ENCODE peak calls at places on chromosomes 13 and 19, in nine cellular contexts. One of them, this sample, is unnamed.

GRCh38 chr13:110454227-110454859 is 107.2 kb downstream of the RAB20 start:
- DNase-seq in activated naive CD4-positive, alpha-beta T cell: no peak
- DNase-seq in hepatic stellate cell: no peak
- DNase-seq in stimulated activated naive CD4-positive, alpha-beta T cell treated with Interleukin-2 at 50 U/mL for 16 hours: no peak
- DNase-seq in activated T-helper 1 cell treated with anti-CD3 and anti-CD28 coated beads, Interleukin-2, amount 50 U/mL, for 16 hours: no peak
- DNase-seq in aorta: no peak
- DNase-seq in M059J: no peak
- DNase-seq in psoas muscle: peak; percentile 25
- DNase-seq in glutamatergic neuron: no peak
- DNase-seq in this sample: no peak

GRCh38 chr13:23372264-23372905 is 61.1 kb downstream of the SACS start:
- DNase-seq in psoas muscle: no peak
- DNase-seq in stimulated activated naive CD4-positive, alpha-beta T cell treated with Interleukin-2 at 50 U/mL for 16 hours: no peak
- DNase-seq in aorta: no peak
- DNase-seq in hepatic stellate cell: peak; percentile 39
- DNase-seq in glutamatergic neuron: no peak
- DNase-seq in activated naive CD4-positive, alpha-beta T cell: no peak
- DNase-seq in activated T-helper 1 cell treated with anti-CD3 and anti-CD28 coated beads, Interleukin-2, amount 50 U/mL, for 16 hours: no peak
- DNase-seq in M059J: peak; percentile 46
- DNase-seq in this sample: no peak

GRCh38 chr19:28841531-28841930 is 371.4 kb downstream of the UQCRFS1 start:
- DNase-seq in stimulated activated naive CD4-positive, alpha-beta T cell treated with Interleukin-2 at 50 U/mL for 16 hours: no peak
- DNase-seq in activated naive CD4-positive, alpha-beta T cell: no peak
- DNase-seq in aorta: no peak
- DNase-seq in psoas muscle: no peak
- DNase-seq in hepatic stellate cell: no peak
- DNase-seq in activated T-helper 1 cell treated with anti-CD3 and anti-CD28 coated beads, Interleukin-2, amount 50 U/mL, for 16 hours: no peak
- DNase-seq in glutamatergic neuron: no peak
- DNase-seq in M059J: no peak
- DNase-seq in this sample: no peak

GRCh38 chr13:103788061-103788652 is 721.9 kb upstream of the SLC10A2 start:
- DNase-seq in M059J: no peak
- DNase-seq in psoas muscle: no peak
- DNase-seq in glutamatergic neuron: peak; percentile 22
- DNase-seq in stimulated activated naive CD4-positive, alpha-beta T cell treated with Interleukin-2 at 50 U/mL for 16 hours: no peak
- DNase-seq in activated naive CD4-positive, alpha-beta T cell: no peak
- DNase-seq in aorta: no peak
- DNase-seq in hepatic stellate cell: no peak
- DNase-seq in activated T-helper 1 cell treated with anti-CD3 and anti-CD28 coated beads, Interleukin-2, amount 50 U/mL, for 16 hours: no peak
- DNase-seq in this sample: peak; percentile 61

GRCh38 chr19:39148939-39149529 is 23.4 kb downstream of the PAK4 start:
- DNase-seq in activated T-helper 1 cell treated with anti-CD3 and anti-CD28 coated beads, Interleukin-2, amount 50 U/mL, for 16 hours: no peak
- DNase-seq in aorta: no peak
- DNase-seq in psoas muscle: no peak
- DNase-seq in glutamatergic neuron: no peak
- DNase-seq in M059J: no peak
- DNase-seq in stimulated activated naive CD4-positive, alpha-beta T cell treated with Interleukin-2 at 50 U/mL for 16 hours: no peak
- DNase-seq in activated naive CD4-positive, alpha-beta T cell: no peak
- DNase-seq in hepatic stellate cell: no peak
- DNase-seq in this sample: no peak

GRCh38 chr13:35524192-35524591 is 47.7 kb upstream of the MAB21L1 start:
- DNase-seq in glutamatergic neuron: no peak
- DNase-seq in stimulated activated naive CD4-positive, alpha-beta T cell treated with Interleukin-2 at 50 U/mL for 16 hours: no peak
- DNase-seq in aorta: no peak
- DNase-seq in hepatic stellate cell: no peak
- DNase-seq in psoas muscle: no peak
- DNase-seq in M059J: no peak
- DNase-seq in activated T-helper 1 cell treated with anti-CD3 and anti-CD28 coated beads, Interleukin-2, amount 50 U/mL, for 16 hours: no peak
- DNase-seq in activated naive CD4-positive, alpha-beta T cell: no peak
- DNase-seq in this sample: no peak

GRCh38 chr19:47729468-47729798 is 15.9 kb upstream of the NOP53 start:
- DNase-seq in glutamatergic neuron: no peak
- DNase-seq in aorta: peak; percentile 88
- DNase-seq in activated T-helper 1 cell treated with anti-CD3 and anti-CD28 coated beads, Interleukin-2, amount 50 U/mL, for 16 hours: no peak
- DNase-seq in activated naive CD4-positive, alpha-beta T cell: no peak
- DNase-seq in M059J: peak; percentile 96
- DNase-seq in psoas muscle: peak; percentile 79
- DNase-seq in hepatic stellate cell: peak; percentile 89
- DNase-seq in stimulated activated naive CD4-positive, alpha-beta T cell treated with Interleukin-2 at 50 U/mL for 16 hours: no peak
- DNase-seq in this sample: no peak

GRCh38 chr19:14248578-14249011 is 42.6 kb upstream of the ADGRL1 start:
- DNase-seq in glutamatergic neuron: peak; percentile 90
- DNase-seq in psoas muscle: no peak
- DNase-seq in M059J: peak; percentile 57
- DNase-seq in activated naive CD4-positive, alpha-beta T cell: no peak
- DNase-seq in stimulated activated naive CD4-positive, alpha-beta T cell treated with Interleukin-2 at 50 U/mL for 16 hours: peak; percentile 34
- DNase-seq in aorta: peak; percentile 58
- DNase-seq in activated T-helper 1 cell treated with anti-CD3 and anti-CD28 coated beads, Interleukin-2, amount 50 U/mL, for 16 hours: peak; percentile 14
- DNase-seq in hepatic stellate cell: no peak
- DNase-seq in this sample: peak; percentile 93

GRCh38 chr19:30074741-30075460 is 132.9 kb downstream of the URI1 start:
- DNase-seq in glutamatergic neuron: peak; percentile 6
- DNase-seq in activated T-helper 1 cell treated with anti-CD3 and anti-CD28 coated beads, Interleukin-2, amount 50 U/mL, for 16 hours: no peak
- DNase-seq in stimulated activated naive CD4-positive, alpha-beta T cell treated with Interleukin-2 at 50 U/mL for 16 hours: no peak
- DNase-seq in M059J: peak; percentile 7
- DNase-seq in psoas muscle: peak; percentile 35
- DNase-seq in aorta: no peak
- DNase-seq in activated naive CD4-positive, alpha-beta T cell: no peak
- DNase-seq in hepatic stellate cell: no peak
- DNase-seq in this sample: no peak

GRCh38 chr13:110398564-110399507 is 91.8 kb downstream of the COL4A2 start:
- DNase-seq in M059J: peak; percentile 79
- DNase-seq in aorta: peak; percentile 28
- DNase-seq in activated naive CD4-positive, alpha-beta T cell: no peak
- DNase-seq in stimulated activated naive CD4-positive, alpha-beta T cell treated with Interleukin-2 at 50 U/mL for 16 hours: no peak
- DNase-seq in activated T-helper 1 cell treated with anti-CD3 and anti-CD28 coated beads, Interleukin-2, amount 50 U/mL, for 16 hours: no peak
- DNase-seq in glutamatergic neuron: no peak
- DNase-seq in hepatic stellate cell: no peak
- DNase-seq in psoas muscle: no peak
- DNase-seq in this sample: no peak

GRCh38 chr19:39038098-39038497 is 5.7 kb upstream of the FBXO27 start:
- DNase-seq in M059J: peak; percentile 62
- DNase-seq in hepatic stellate cell: peak; percentile 53
- DNase-seq in activated T-helper 1 cell treated with anti-CD3 and anti-CD28 coated beads, Interleukin-2, amount 50 U/mL, for 16 hours: no peak
- DNase-seq in psoas muscle: no peak
- DNase-seq in activated naive CD4-positive, alpha-beta T cell: no peak
- DNase-seq in glutamatergic neuron: peak; percentile 32
- DNase-seq in stimulated activated naive CD4-positive, alpha-beta T cell treated with Interleukin-2 at 50 U/mL for 16 hours: no peak
- DNase-seq in aorta: no peak
- DNase-seq in this sample: peak; percentile 80

GRCh38 chr19:927044-927706 is 1.3 kb downstream of the ARID3A start:
- DNase-seq in aorta: peak; percentile 82
- DNase-seq in stimulated activated naive CD4-positive, alpha-beta T cell treated with Interleukin-2 at 50 U/mL for 16 hours: no peak
- DNase-seq in hepatic stellate cell: peak; percentile 73
- DNase-seq in M059J: no peak
- DNase-seq in activated naive CD4-positive, alpha-beta T cell: no peak
- DNase-seq in psoas muscle: peak; percentile 86
- DNase-seq in glutamatergic neuron: peak; percentile 79
- DNase-seq in activated T-helper 1 cell treated with anti-CD3 and anti-CD28 coated beads, Interleukin-2, amount 50 U/mL, for 16 hours: no peak
- DNase-seq in this sample: peak; percentile 55

GRCh38 chr13:80131204-80131603 is 209.7 kb downstream of the SPRY2 start:
- DNase-seq in glutamatergic neuron: peak; percentile 86
- DNase-seq in hepatic stellate cell: peak; percentile 46
- DNase-seq in M059J: peak; percentile 48
- DNase-seq in aorta: peak; percentile 86
- DNase-seq in psoas muscle: peak; percentile 87
- DNase-seq in stimulated activated naive CD4-positive, alpha-beta T cell treated with Interleukin-2 at 50 U/mL for 16 hours: no peak
- DNase-seq in activated T-helper 1 cell treated with anti-CD3 and anti-CD28 coated beads, Interleukin-2, amount 50 U/mL, for 16 hours: no peak
- DNase-seq in activated naive CD4-positive, alpha-beta T cell: no peak
- DNase-seq in this sample: peak; percentile 9

GRCh38 chr13:50989476-50989875 is 79.9 kb downstream of the RNASEH2B start:
- DNase-seq in psoas muscle: peak; percentile 54
- DNase-seq in glutamatergic neuron: no peak
- DNase-seq in stimulated activated naive CD4-positive, alpha-beta T cell treated with Interleukin-2 at 50 U/mL for 16 hours: no peak
- DNase-seq in aorta: no peak
- DNase-seq in M059J: no peak
- DNase-seq in activated T-helper 1 cell treated with anti-CD3 and anti-CD28 coated beads, Interleukin-2, amount 50 U/mL, for 16 hours: no peak
- DNase-seq in hepatic stellate cell: no peak
- DNase-seq in activated naive CD4-positive, alpha-beta T cell: no peak
- DNase-seq in this sample: peak; percentile 25

GRCh38 chr13:44050450-44051063 is 170.9 kb downstream of the LACC1 start:
- DNase-seq in aorta: no peak
- DNase-seq in stimulated activated naive CD4-positive, alpha-beta T cell treated with Interleukin-2 at 50 U/mL for 16 hours: no peak
- DNase-seq in activated T-helper 1 cell treated with anti-CD3 and anti-CD28 coated beads, Interleukin-2, amount 50 U/mL, for 16 hours: no peak
- DNase-seq in activated naive CD4-positive, alpha-beta T cell: no peak
- DNase-seq in M059J: peak; percentile 23
- DNase-seq in hepatic stellate cell: no peak
- DNase-seq in glutamatergic neuron: no peak
- DNase-seq in psoas muscle: no peak
- DNase-seq in this sample: no peak

GRCh38 chr19:47099576-47100050 is 14.0 kb downstream of the ZC3H4 start:
- DNase-seq in psoas muscle: peak; percentile 8
- DNase-seq in aorta: no peak
- DNase-seq in activated naive CD4-positive, alpha-beta T cell: no peak
- DNase-seq in hepatic stellate cell: no peak
- DNase-seq in M059J: no peak
- DNase-seq in stimulated activated naive CD4-positive, alpha-beta T cell treated with Interleukin-2 at 50 U/mL for 16 hours: no peak
- DNase-seq in activated T-helper 1 cell treated with anti-CD3 and anti-CD28 coated beads, Interleukin-2, amount 50 U/mL, for 16 hours: no peak
- DNase-seq in glutamatergic neuron: no peak
- DNase-seq in this sample: no peak

GRCh38 chr13:98173431-98173921 is 3.6 kb downstream of the RNF113B start:
- DNase-seq in hepatic stellate cell: peak; percentile 84
- DNase-seq in psoas muscle: no peak
- DNase-seq in activated naive CD4-positive, alpha-beta T cell: no peak
- DNase-seq in glutamatergic neuron: no peak
- DNase-seq in stimulated activated naive CD4-positive, alpha-beta T cell treated with Interleukin-2 at 50 U/mL for 16 hours: no peak
- DNase-seq in aorta: no peak
- DNase-seq in activated T-helper 1 cell treated with anti-CD3 and anti-CD28 coated beads, Interleukin-2, amount 50 U/mL, for 16 hours: no peak
- DNase-seq in M059J: peak; percentile 96
- DNase-seq in this sample: no peak

GRCh38 chr19:32457540-32457939 is 52.0 kb downstream of the DPY19L3 start:
- DNase-seq in psoas muscle: no peak
- DNase-seq in activated T-helper 1 cell treated with anti-CD3 and anti-CD28 coated beads, Interleukin-2, amount 50 U/mL, for 16 hours: no peak
- DNase-seq in M059J: no peak
- DNase-seq in hepatic stellate cell: no peak
- DNase-seq in stimulated activated naive CD4-positive, alpha-beta T cell treated with Interleukin-2 at 50 U/mL for 16 hours: no peak
- DNase-seq in glutamatergic neuron: no peak
- DNase-seq in activated naive CD4-positive, alpha-beta T cell: no peak
- DNase-seq in aorta: no peak
- DNase-seq in this sample: no peak

GRCh38 chr19:49809155-49809986 is 3.7 kb downstream of the FUZ start:
- DNase-seq in activated naive CD4-positive, alpha-beta T cell: no peak
- DNase-seq in stimulated activated naive CD4-positive, alpha-beta T cell treated with Interleukin-2 at 50 U/mL for 16 hours: peak; percentile 53
- DNase-seq in hepatic stellate cell: peak; percentile 66
- DNase-seq in activated T-helper 1 cell treated with anti-CD3 and anti-CD28 coated beads, Interleukin-2, amount 50 U/mL, for 16 hours: peak; percentile 22
- DNase-seq in psoas muscle: peak; percentile 85
- DNase-seq in aorta: peak; percentile 82
- DNase-seq in M059J: no peak
- DNase-seq in glutamatergic neuron: peak; percentile 65
- DNase-seq in this sample: peak; percentile 34

GRCh38 chr19:52270266-52270885 is 989 bp downstream of the ZNF766 start:
- DNase-seq in activated T-helper 1 cell treated with anti-CD3 and anti-CD28 coated beads, Interleukin-2, amount 50 U/mL, for 16 hours: no peak
- DNase-seq in hepatic stellate cell: peak; percentile 22
- DNase-seq in activated naive CD4-positive, alpha-beta T cell: no peak
- DNase-seq in stimulated activated naive CD4-positive, alpha-beta T cell treated with Interleukin-2 at 50 U/mL for 16 hours: no peak
- DNase-seq in aorta: no peak
- DNase-seq in M059J: peak; percentile 15
- DNase-seq in glutamatergic neuron: peak; percentile 30
- DNase-seq in psoas muscle: no peak
- DNase-seq in this sample: no peak

GRCh38 chr13:40680659-40681323 is 14.3 kb upstream of the FOXO1 start:
- DNase-seq in stimulated activated naive CD4-positive, alpha-beta T cell treated with Interleukin-2 at 50 U/mL for 16 hours: no peak
- DNase-seq in activated naive CD4-positive, alpha-beta T cell: no peak
- DNase-seq in aorta: no peak
- DNase-seq in activated T-helper 1 cell treated with anti-CD3 and anti-CD28 coated beads, Interleukin-2, amount 50 U/mL, for 16 hours: no peak
- DNase-seq in hepatic stellate cell: no peak
- DNase-seq in psoas muscle: no peak
- DNase-seq in glutamatergic neuron: no peak
- DNase-seq in M059J: no peak
- DNase-seq in this sample: no peak

GRCh38 chr19:11201791-11202190 is 4.4 kb upstream of the KANK2 start:
- DNase-seq in activated naive CD4-positive, alpha-beta T cell: no peak
- DNase-seq in M059J: no peak
- DNase-seq in psoas muscle: no peak
- DNase-seq in glutamatergic neuron: no peak
- DNase-seq in aorta: no peak
- DNase-seq in activated T-helper 1 cell treated with anti-CD3 and anti-CD28 coated beads, Interleukin-2, amount 50 U/mL, for 16 hours: no peak
- DNase-seq in stimulated activated naive CD4-positive, alpha-beta T cell treated with Interleukin-2 at 50 U/mL for 16 hours: no peak
- DNase-seq in hepatic stellate cell: no peak
- DNase-seq in this sample: no peak

GRCh38 chr19:2021453-2022140 is 6.1 kb upstream of the BTBD2 start:
- DNase-seq in hepatic stellate cell: no peak
- DNase-seq in activated naive CD4-positive, alpha-beta T cell: no peak
- DNase-seq in activated T-helper 1 cell treated with anti-CD3 and anti-CD28 coated beads, Interleukin-2, amount 50 U/mL, for 16 hours: no peak
- DNase-seq in M059J: no peak
- DNase-seq in glutamatergic neuron: no peak
- DNase-seq in stimulated activated naive CD4-positive, alpha-beta T cell treated with Interleukin-2 at 50 U/mL for 16 hours: no peak
- DNase-seq in aorta: no peak
- DNase-seq in psoas muscle: no peak
- DNase-seq in this sample: no peak

GRCh38 chr13:75365724-75366173 is 116.2 kb downstream of the TBC1D4 start:
- DNase-seq in aorta: no peak
- DNase-seq in activated T-helper 1 cell treated with anti-CD3 and anti-CD28 coated beads, Interleukin-2, amount 50 U/mL, for 16 hours: no peak
- DNase-seq in hepatic stellate cell: peak; percentile 48
- DNase-seq in psoas muscle: no peak
- DNase-seq in activated naive CD4-positive, alpha-beta T cell: no peak
- DNase-seq in glutamatergic neuron: no peak
- DNase-seq in stimulated activated naive CD4-positive, alpha-beta T cell treated with Interleukin-2 at 50 U/mL for 16 hours: no peak
- DNase-seq in M059J: peak; percentile 93
- DNase-seq in this sample: no peak

This sample was measured in WERI-Rb-1.